ENCODE peak calls at places on chromosomes 6 and 20, in five cellular contexts. F, U, P, E and O are unnamed samples.
A peak's percentile ranks its signal among the peaks of the same experiment; 100 is the strongest.

GRCh38 chr20:51966296-51966971 is 164.1 kb upstream of the SALL4 start:
- DNase-seq in F (peak; percentile 87), U (peak; percentile 24), E (peak; percentile 3), P (peak; percentile 31), O (peak; percentile 73)

GRCh38 chr20:2688041-2688591 is 4.5 kb upstream of the EBF4 start:
- DNase-seq in U (peak; percentile 84), P (peak; percentile 20), E (peak; percentile 38), F (peak; percentile 33), O (no peak)

GRCh38 chr20:21665687-21666446 is 39.6 kb upstream of the PAX1 start:
- DNase-seq in E (no peak), F (no peak), U (no peak), P (no peak), O (no peak)

GRCh38 chr6:143986463-143986862 is 21.6 kb downstream of the PLAGL1 start:
- DNase-seq in U (no peak), P (no peak), E (no peak), F (no peak), O (no peak)

GRCh38 chr6:107560657-107561056 is 70.7 kb downstream of the SOBP start:
- DNase-seq in E (no peak), P (peak; percentile 68), F (no peak), U (no peak), O (peak; percentile 33)

GRCh38 chr6:165049362-165049761 is 260.0 kb downstream of the C6orf118 start:
- DNase-seq in U (peak; percentile 33), F (no peak), E (peak; percentile 20), P (no peak), O (peak; percentile 8)

GRCh38 chr20:14234666-14235295 is 102.6 kb downstream of the FLRT3 start:
- DNase-seq in E (no peak), F (no peak), U (no peak), P (no peak), O (no peak)

GRCh38 chr6:62283828-62284411 is 2.1 kb downstream of the KHDRBS2 start:
- DNase-seq in U (no peak), F (no peak), P (no peak), E (no peak), O (peak; percentile 8)

GRCh38 chr6:23655502-23655901 is 470.5 kb upstream of the NRSN1 start:
- DNase-seq in F (no peak), U (no peak), E (peak; percentile 2), P (peak; percentile 9), O (peak; percentile 49)

GRCh38 chr20:52402950-52403349 is 211.4 kb upstream of the ZFP64 start:
- DNase-seq in U (no peak), E (no peak), P (no peak), F (no peak), O (no peak)

GRCh38 chr20:60528141-60528540 is 569.9 kb downstream of the CDH26 start:
- DNase-seq in U (no peak), F (no peak), P (no peak), E (no peak), O (no peak)

GRCh38 chr6:166958926-166959861 is 2.8 kb upstream of the RNASET2 start:
- DNase-seq in F (no peak), E (no peak), U (peak; percentile 47), P (no peak), O (no peak)

GRCh38 chr6:165821754-165822153 is 158.7 kb upstream of the PDE10A start:
- DNase-seq in U (no peak), P (no peak), F (no peak), E (no peak), O (no peak)

GRCh38 chr20:50191566-50192363 is 1.1 kb downstream of the CEBPB start:
- DNase-seq in P (peak; percentile 65), F (peak; percentile 89), E (peak; percentile 31), U (peak; percentile 69), O (peak; percentile 84)

GRCh38 chr6:133609404-133610270 is 279.3 kb upstream of the TCF21 start:
- DNase-seq in F (peak; percentile 84), U (no peak), E (no peak), P (no peak), O (no peak)

GRCh38 chr6:163494279-163494727 is 79.8 kb downstream of the QKI start:
- DNase-seq in E (no peak), F (no peak), U (no peak), P (no peak), O (no peak)

GRCh38 chr6:152022303-152022702 is 214.8 kb downstream of the ESR1 start:
- DNase-seq in U (no peak), F (no peak), E (no peak), P (no peak), O (no peak)

GRCh38 chr6:126054258-126054702 is 67.9 kb downstream of the TRMT11 start:
- DNase-seq in F (no peak), U (no peak), E (no peak), P (no peak), O (peak; percentile 14)

GRCh38 chr20:41336711-41337492 is 3.7 kb upstream of the LPIN3 start:
- DNase-seq in F (no peak), U (no peak), P (no peak), E (no peak), O (no peak)

GRCh38 chr20:17617212-17617867 is 47.5 kb downstream of the DSTN start:
- DNase-seq in E (no peak), F (peak; percentile 69), U (peak; percentile 69), P (peak; percentile 34), O (peak; percentile 72)

GRCh38 chr6:168355716-168356522 is 36.3 kb upstream of the DACT2 start:
- DNase-seq in U (peak; percentile 42), P (peak; percentile 44), F (peak; percentile 69), E (peak; percentile 62), O (peak; percentile 60)

GRCh38 chr20:24752612-24753011 is 196.5 kb upstream of the CST7 start:
- DNase-seq in U (no peak), F (no peak), E (no peak), P (no peak), O (no peak)

GRCh38 chr6:132768051-132768517 is 10.4 kb upstream of the VNN2 start:
- DNase-seq in P (no peak), U (peak; percentile 22), F (peak; percentile 44), E (no peak), O (peak; percentile 77)

GRCh38 chr6:36691612-36692011 is 6.0 kb upstream of the RAB44 start:
- DNase-seq in U (no peak), E (no peak), F (no peak), P (no peak), O (no peak)

GRCh38 chr6:165573671-165574070 is 89.4 kb downstream of the PDE10A start:
- DNase-seq in P (no peak), U (no peak), F (peak; percentile 40), E (no peak), O (no peak)

GRCh38 chr6:36718560-36718959 is 20.9 kb downstream of the RAB44 start:
- DNase-seq in U (no peak), E (no peak), P (no peak), F (peak; percentile 2), O (no peak)

GRCh38 chr6:47179286-47179685 is 130.4 kb downstream of the TNFRSF21 start:
- DNase-seq in U (no peak), F (no peak), E (no peak), P (no peak), O (no peak)

GRCh38 chr20:22453244-22454080 is 130.9 kb downstream of the FOXA2 start:
- DNase-seq in E (peak; percentile 72), F (peak; percentile 58), U (no peak), P (peak; percentile 72), O (peak; percentile 88)

GRCh38 chr6:158498362-158498761 is 61.5 kb upstream of the TMEM181 start:
- DNase-seq in P (no peak), U (no peak), E (no peak), F (no peak), O (no peak)